ENCODE peak calls at places on chromosomes 2 and 18, in five cellular contexts. R is left ventricle myocardium superior, K is T-helper 9 cell, T is MV-4-11, G is upper lobe of right lung. U is an unnamed sample.

GRCh38 chr2:11187083-11187619 is 31.9 kb downstream of the SLC66A3 start:
- DNase-seq in R (no peak), K (no peak), T (peak), G (no peak), U (no peak)

GRCh38 chr2:136164377-136164776 is 46.4 kb upstream of the CXCR4 start:
- DNase-seq in R (no peak), K (no peak), T (no peak), G (no peak), U (no peak)

GRCh38 chr2:222709191-222709891 is 37.9 kb downstream of the MOGAT1 start:
- DNase-seq in R (peak), K (no peak), T (peak), G (peak), U (no peak)

GRCh38 chr2:207504513-207505171 is 25.1 kb upstream of the CREB1 start:
- DNase-seq in R (peak), K (no peak), T (peak), G (no peak), U (no peak)

GRCh38 chr2:24021122-24021998 is 11.5 kb downstream of the MFSD2B start:
- DNase-seq in R (no peak), K (no peak), T (no peak), G (no peak), U (peak)

GRCh38 chr18:77201508-77201907 is 48.1 kb upstream of the GALR1 start:
- DNase-seq in R (no peak), K (no peak), T (no peak), G (no peak), U (no peak)

GRCh38 chr18:23703057-23703986 is 14.1 kb downstream of the LAMA3 start:
- DNase-seq in R (no peak), K (no peak), T (peak), G (no peak), U (peak)

GRCh38 chr2:71554706-71555056 is 101.3 kb downstream of the DYSF start:
- DNase-seq in R (no peak), K (no peak), T (no peak), G (no peak), U (no peak)

GRCh38 chr2:121362776-121363175 is 77.8 kb upstream of the TFCP2L1 start:
- DNase-seq in R (no peak), K (no peak), T (no peak), G (no peak), U (no peak)

GRCh38 chr2:144431384-144431783 is 88.5 kb downstream of the ZEB2 start:
- DNase-seq in R (no peak), K (no peak), T (no peak), G (no peak), U (no peak)

GRCh38 chr2:217356795-217357194 is 496.9 kb upstream of the TNP1 start:
- DNase-seq in R (peak), K (no peak), T (no peak), G (no peak), U (no peak)

GRCh38 chr2:11955314-11955713 is 208.9 kb downstream of the LPIN1 start:
- DNase-seq in R (no peak), K (no peak), T (peak), G (no peak), U (no peak)

GRCh38 chr2:230906471-230907230 is 18.4 kb downstream of the GPR55 start:
- DNase-seq in R (no peak), K (no peak), T (no peak), G (peak), U (no peak)

GRCh38 chr2:73896362-73897239 is 3.8 kb downstream of the ACTG2 start:
- DNase-seq in R (no peak), K (peak), T (peak), G (no peak), U (no peak)

GRCh38 chr18:79935925-79936324 is 15.5 kb downstream of the SLC66A2 start:
- DNase-seq in R (no peak), K (no peak), T (no peak), G (peak), U (no peak)

GRCh38 chr2:165601866-165602636 is 132.6 kb downstream of the CSRNP3 start:
- DNase-seq in R (no peak), K (no peak), T (peak), G (no peak), U (no peak)

GRCh38 chr2:131828164-131828561 is 300.5 kb downstream of the CCDC74A start:
- DNase-seq in R (no peak), K (no peak), T (no peak), G (peak), U (no peak)

GRCh38 chr2:24210106-24210455 is 35.2 kb downstream of the FAM228A start:
- DNase-seq in R (no peak), K (no peak), T (no peak), G (no peak), U (no peak)

GRCh38 chr2:155377178-155377780 is 678.8 kb downstream of the KCNJ3 start:
- DNase-seq in R (no peak), K (no peak), T (no peak), G (no peak), U (peak)

GRCh38 chr18:37578886-37579513 is 13.4 kb upstream of the CELF4 start:
- DNase-seq in R (no peak), K (no peak), T (no peak), G (no peak), U (peak)

GRCh38 chr2:12676771-12677170 is 40.0 kb upstream of the TRIB2 start:
- DNase-seq in R (no peak), K (no peak), T (no peak), G (no peak), U (no peak)

GRCh38 chr2:101124684-101125366 is 26.4 kb downstream of the TBC1D8 start:
- DNase-seq in R (peak), K (no peak), T (no peak), G (peak), U (no peak)

GRCh38 chr2:232420463-232421188 is 14.0 kb downstream of the ALPG start:
- DNase-seq in R (no peak), K (no peak), T (no peak), G (peak), U (no peak)

GRCh38 chr2:36502081-36502480 is 95.9 kb downstream of the FEZ2 start:
- DNase-seq in R (no peak), K (no peak), T (no peak), G (no peak), U (no peak)

GRCh38 chr2:20604957-20605381 is 45.9 kb downstream of the HS1BP3 start:
- DNase-seq in R (no peak), K (no peak), T (no peak), G (no peak), U (no peak)

GRCh38 chr2:16287281-16287680 is 346.9 kb downstream of the MYCN start:
- DNase-seq in R (no peak), K (no peak), T (no peak), G (no peak), U (no peak)

GRCh38 chr2:29196792-29197788 is 81.9 kb downstream of the CLIP4 start:
- DNase-seq in R (peak), K (peak), T (peak), G (peak), U (peak)

GRCh38 chr2:97740590-97741182 is 27.3 kb downstream of the ZAP70 start:
- DNase-seq in R (peak), K (peak), T (peak), G (peak), U (peak)

GRCh38 chr18:2589345-2590060 is 18.1 kb downstream of the NDC80 start:
- DNase-seq in R (no peak), K (no peak), T (no peak), G (no peak), U (no peak)

GRCh38 chr2:170218456-170218855 is 40.5 kb downstream of the MYO3B start:
- DNase-seq in R (no peak), K (no peak), T (no peak), G (no peak), U (no peak)

GRCh38 chr2:170715062-170715931 is at the start of gene SP5:
- DNase-seq in R (peak), K (no peak), T (no peak), G (peak), U (no peak)

GRCh38 chr18:37721544-37722302 is 156.1 kb upstream of the CELF4 start:
- DNase-seq in R (no peak), K (no peak), T (no peak), G (no peak), U (no peak)

GRCh38 chr2:235263205-235264120 is 230.4 kb upstream of the AGAP1 start:
- DNase-seq in R (peak), K (no peak), T (no peak), G (peak), U (no peak)

GRCh38 chr2:28128281-28128950 is 237.9 kb downstream of the BABAM2 start:
- DNase-seq in R (no peak), K (no peak), T (no peak), G (no peak), U (no peak)

GRCh38 chr2:26850565-26850964 is 2.6 kb downstream of the DPYSL5 start:
- DNase-seq in R (no peak), K (no peak), T (no peak), G (no peak), U (no peak)

GRCh38 chr18:38483326-38483725 is 917.7 kb upstream of the CELF4 start:
- DNase-seq in R (no peak), K (no peak), T (no peak), G (no peak), U (no peak)

GRCh38 chr18:80233899-80234298 is 13.4 kb downstream of the PARD6G start:
- DNase-seq in R (no peak), K (no peak), T (no peak), G (no peak), U (no peak)